ENCODE peak calls at places on chromosome 21, in nine cellular contexts. H, U, K, E, M, J, N, I and T are unnamed samples.

GRCh38 chr21:34524671-34525601 is 12.9 kb upstream of the KCNE1 start:
- DNase-seq in J (no peak), N (no peak), U (no peak), I (no peak), H (peak; percentile 84), E (no peak), K (peak; percentile 23), M (no peak), T (no peak)

GRCh38 chr21:25837545-25838263 is 102.9 kb downstream of the GABPA start:
- DNase-seq in J (no peak), H (peak; percentile 89), K (no peak), U (no peak), M (no peak), I (no peak), N (no peak), E (no peak), T (no peak)

GRCh38 chr21:38861006-38861405 is 55.3 kb downstream of the ETS2 start:
- DNase-seq in H (no peak), U (no peak), J (no peak), N (no peak), M (no peak), E (no peak), I (no peak), K (no peak), T (no peak)

GRCh38 chr21:39452207-39452964 is 616 bp downstream of the SH3BGR start:
- DNase-seq in I (no peak), N (no peak), H (peak; percentile 83), J (no peak), K (no peak), M (no peak), U (no peak), E (no peak), T (no peak)

GRCh38 chr21:26964379-26964778 is 2.5 kb downstream of the ADAMTS5 start:
- DNase-seq in J (no peak), E (no peak), N (no peak), I (peak; percentile 56), H (peak; percentile 15), M (no peak), U (peak; percentile 83), K (peak; percentile 86), T (peak; percentile 94)

GRCh38 chr21:29299046-29299905 is 554 bp downstream of the BACH1 start:
- DNase-seq in K (peak; percentile 53), H (peak; percentile 65), N (peak; percentile 75), U (peak; percentile 50), E (peak; percentile 35), I (peak; percentile 81), J (peak; percentile 17), M (peak; percentile 90), T (peak; percentile 50)

GRCh38 chr21:15212214-15212613 is 147.4 kb upstream of the NRIP1 start:
- DNase-seq in N (no peak), M (no peak), I (no peak), U (no peak), H (no peak), E (no peak), J (no peak), K (no peak), T (no peak)

GRCh38 chr21:31136891-31137290 is 98.6 kb upstream of the KRTAP19-8 start:
- DNase-seq in U (no peak), N (peak; percentile 95), I (no peak), K (no peak), H (peak; percentile 74), E (no peak), J (no peak), M (no peak), T (no peak)

DNA sequence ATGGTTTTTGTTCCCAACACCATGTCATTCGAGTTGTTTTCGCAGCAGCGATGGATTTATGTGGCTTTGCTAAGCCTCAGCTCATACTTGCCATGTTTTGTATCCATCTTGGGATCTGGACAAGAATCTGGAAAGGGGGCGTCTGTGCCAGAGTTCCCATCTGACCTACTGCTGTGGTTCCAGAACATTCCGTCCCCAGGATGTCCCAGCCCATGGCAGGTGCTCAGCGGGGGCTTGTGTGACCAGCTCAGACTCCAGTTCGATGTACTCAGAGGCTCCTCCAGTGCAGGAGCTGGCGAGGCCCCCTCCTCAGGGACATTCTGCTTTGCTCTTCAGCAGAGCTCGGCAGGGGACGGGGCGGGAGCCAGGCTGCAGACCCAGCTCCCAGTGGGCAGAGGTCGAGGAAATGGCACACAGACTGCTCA is 24.0 kb upstream of the ADARB1 start:
- DNase-seq in J (no peak), I (no peak), M (no peak), U (no peak), E (no peak), H (no peak), N (no peak), K (no peak), T (peak; percentile 72)
- TF ChIP-seq POLR2A in J (no peak), I (no peak), M (no peak), U (no peak), E (no peak), H (peak; percentile 66), N (no peak), K (no peak), T (no peak)

GRCh38 chr21:41726970-41727783 is 39.7 kb downstream of the RIPK4 start:
- DNase-seq in M (no peak), H (peak; percentile 42), E (peak; percentile 73), N (peak; percentile 20), J (peak; percentile 35), K (peak; percentile 42), U (no peak), I (peak; percentile 45), T (peak; percentile 93)
- TF ChIP-seq CTCF in M (no peak), H (no peak), E (no peak), N (no peak), J (no peak), K (no peak), U (no peak), I (no peak), T (no peak)

DNA sequence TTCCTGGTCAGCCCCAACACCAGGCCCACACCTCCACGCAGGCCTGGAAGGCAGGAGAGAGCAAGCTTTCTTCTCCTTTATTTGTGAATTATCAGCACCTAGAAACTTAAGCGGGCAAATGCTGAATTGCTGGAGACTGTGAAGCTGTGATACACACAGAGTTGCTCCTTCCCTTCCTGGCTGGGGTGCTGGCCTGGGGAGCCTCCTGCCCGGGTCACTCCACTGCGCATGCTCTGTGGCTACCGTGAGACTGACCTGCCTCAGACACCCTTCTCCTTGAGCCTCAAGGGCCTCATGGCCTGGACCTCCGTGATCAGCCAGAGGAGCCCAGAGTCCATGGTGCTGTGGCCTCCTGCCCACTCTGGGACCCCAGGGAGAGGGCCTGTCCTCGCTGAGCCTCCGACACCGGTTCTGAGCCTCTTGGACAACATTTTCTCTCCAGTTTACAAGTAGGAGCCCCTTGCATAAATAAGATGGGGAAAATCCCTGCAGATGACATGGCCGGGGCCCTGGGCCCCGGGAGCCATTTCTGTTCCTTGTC is 18.0 kb downstream of the AGPAT3 start:
- DNase-seq in M (no peak), J (no peak), I (peak; percentile 43), H (no peak), K (no peak), N (no peak), E (no peak), U (no peak), T (no peak)
- H3K4me3 ChIP-seq in M (no peak overlapping the region), J (no peak overlapping the region), I (no peak overlapping the region), H (no peak overlapping the region), K (no peak overlapping the region), N (no peak overlapping the region), E (no peak overlapping the region), U (no peak overlapping the region), T (no peak overlapping the region)

DNA sequence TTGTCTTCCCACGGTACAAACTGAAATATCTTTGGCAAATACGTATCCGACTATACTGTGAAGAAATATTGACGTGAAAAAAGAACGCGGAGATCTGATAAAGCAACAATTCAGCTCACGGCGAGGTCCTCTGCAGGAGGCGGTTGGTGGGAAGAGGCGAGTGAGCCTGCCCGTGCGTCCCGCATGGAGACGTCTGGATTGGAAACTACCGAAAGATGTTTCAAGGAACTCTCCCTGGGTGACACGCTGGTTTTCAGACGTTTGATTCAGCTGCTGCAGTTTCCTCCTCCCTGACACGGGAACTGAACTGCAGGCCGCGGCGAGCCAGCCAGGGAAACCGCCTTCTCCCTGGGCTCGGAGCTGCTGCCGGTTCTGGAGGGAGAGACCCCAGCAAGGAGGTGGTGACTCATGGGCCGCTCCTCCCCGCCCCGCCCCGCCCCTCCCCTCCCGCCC is 390 bp upstream of the COL6A1 start:
- DNase-seq in H (peak; percentile 88), N (peak; percentile 86), M (peak; percentile 94), U (peak; percentile 87), K (peak; percentile 87), I (peak; percentile 77), J (peak; percentile 63), E (peak; percentile 69), T (peak; percentile 96)
- TF ChIP-seq POLR2A in H (peak; percentile 83), N (no peak), M (no peak), U (peak; percentile 64), K (peak; percentile 78), I (no peak), J (peak; percentile 28), E (peak; percentile 73), T (no peak)

GRCh38 chr21:33370292-33370691 is 32.9 kb upstream of the IFNGR2 start:
- DNase-seq in N (no peak), I (no peak), J (no peak), E (no peak), U (no peak), M (no peak), H (no peak), K (no peak), T (peak; percentile 59)
- TF ChIP-seq CTCF in N (no peak), I (no peak), J (no peak), E (no peak), U (no peak), M (no peak), H (no peak), K (no peak), T (no peak)